ENCODE peak calls at places on chromosomes 6 and 20, in nine cellular contexts. E is heart right ventricle; I is M059J; U is T-cell; N is stimulated activated CD4-positive, alpha-beta T cell treated with anti-CD3 and anti-CD28 coated beads, Interleukin-1b, Interleukin-23, amount 100 ng/mL, for 1 hour; O is HS-5; H is activated T-cell treated with anti-CD3 and anti-CD28 coated beads for 4 hours; X is cardiac muscle cell; D is stomach. Y is an unnamed sample.

GRCh38 chr20:61311656-61312387 is 59.8 kb downstream of the CDH4 start:
- DNase-seq in E (no peak), I (no peak), U (no peak), N (no peak), O (no peak), H (no peak), X (no peak), D (no peak), Y (peak)

GRCh38 chr6:161540532-161540931 is 266.7 kb upstream of the AGPAT4 start:
- DNase-seq in E (no peak), I (no peak), U (no peak), N (no peak), O (no peak), H (no peak), X (no peak), D (no peak), Y (no peak)

GRCh38 chr6:99334526-99335127 is 14.8 kb downstream of the FAXC start:
- DNase-seq in E (no peak), I (peak), U (no peak), N (no peak), O (no peak), H (no peak), X (peak), D (no peak), Y (peak)

GRCh38 chr20:62685781-62686555 is 22.7 kb upstream of the NTSR1 start:
- DNase-seq in E (no peak), I (no peak), U (no peak), N (no peak), O (no peak), H (no peak), X (no peak), D (peak), Y (no peak)

GRCh38 chr6:13277231-13277630 is 51.1 kb downstream of the TBC1D7 start:
- DNase-seq in E (no peak), I (no peak), U (no peak), N (no peak), O (no peak), H (no peak), X (no peak), D (no peak), Y (no peak)

GRCh38 chr6:90468080-90468479 is 118.8 kb downstream of the MAP3K7 start:
- DNase-seq in E (no peak), I (peak), U (no peak), N (no peak), O (no peak), H (no peak), X (peak), D (no peak), Y (peak)

GRCh38 chr20:6819599-6819998 is 52.1 kb downstream of the BMP2 start:
- DNase-seq in E (no peak), I (peak), U (no peak), N (no peak), O (no peak), H (no peak), X (peak), D (no peak), Y (peak)

GRCh38 chr6:163793584-163793983 is 379.1 kb downstream of the QKI start:
- DNase-seq in E (no peak), I (peak), U (no peak), N (no peak), O (peak), H (no peak), X (peak), D (no peak), Y (peak)

GRCh38 chr20:38728237-38728761 is 4.0 kb downstream of the SLC32A1 start:
- DNase-seq in E (no peak), I (no peak), U (no peak), N (no peak), O (no peak), H (no peak), X (no peak), D (no peak), Y (no peak)

GRCh38 chr6:158793432-158793831 is 25.7 kb downstream of the EZR start:
- DNase-seq in E (no peak), I (peak), U (peak), N (no peak), O (no peak), H (no peak), X (peak), D (peak), Y (peak)

GRCh38 chr20:14997791-14998190 is 660.4 kb upstream of the FLRT3 start:
- DNase-seq in E (no peak), I (peak), U (no peak), N (no peak), O (peak), H (no peak), X (peak), D (no peak), Y (peak)

GRCh38 chr20:63456429-63457284 is 15.8 kb downstream of the KCNQ2 start:
- DNase-seq in E (peak), I (no peak), U (no peak), N (no peak), O (no peak), H (no peak), X (peak), D (no peak), Y (no peak)

GRCh38 chr6:26421259-26422144 is 18.8 kb upstream of the BTN3A3 start:
- DNase-seq in E (peak), I (peak), U (peak), N (no peak), O (peak), H (peak), X (peak), D (peak), Y (peak)

GRCh38 chr20:17417221-17417620 is 114.0 kb downstream of the BFSP1 start:
- DNase-seq in E (no peak), I (no peak), U (no peak), N (no peak), O (no peak), H (no peak), X (no peak), D (no peak), Y (no peak)